ENCODE peak calls at places on chromosomes 6 and 20, in seven cellular contexts. E is breast epithelium, I is transverse colon, B is prostate gland, X is endothelial cell of umbilical vein, V is HCT116, P is suprapubic skin. H is an unnamed sample.

GRCh38 chr6:70849348-70850069 is 107.4 kb downstream of the B3GAT2 start:
- DNase-seq in X (no peak), V (no peak), I (no peak), E (no peak), B (no peak), P (no peak), H (no peak)

GRCh38 chr6:32885698-32886286 is 31.8 kb downstream of the PSMB9 start:
- DNase-seq in V (peak; percentile 72), P (no peak), I (no peak), E (no peak), B (no peak), X (peak; percentile 72), H (no peak)

GRCh38 chr6:108268845-108269244 is 8.0 kb upstream of the SNX3 start:
- DNase-seq in X (no peak), P (no peak), E (no peak), V (no peak), I (no peak), B (no peak), H (no peak)

GRCh38 chr6:125111219-125111983 is 42.2 kb upstream of the TPD52L1 start:
- DNase-seq in X (no peak), P (no peak), I (no peak), E (no peak), V (no peak), B (no peak), H (no peak)

GRCh38 chr20:33926425-33926824 is 67.3 kb upstream of the RALY start:
- DNase-seq in E (no peak), P (no peak), V (no peak), B (no peak), I (no peak), X (no peak), H (no peak)

GRCh38 chr6:80872194-80872950 is 765.9 kb downstream of the BCKDHB start:
- DNase-seq in V (no peak), I (no peak), E (no peak), X (no peak), B (no peak), P (no peak), H (no peak)

GRCh38 chr20:39067526-39068216 is 105.5 kb downstream of the DHX35 start:
- DNase-seq in I (no peak), V (no peak), E (no peak), B (no peak), X (no peak), P (no peak), H (no peak)

GRCh38 chr6:76004202-76004601 is 68.3 kb downstream of the IMPG1 start:
- DNase-seq in B (no peak), P (no peak), I (no peak), X (no peak), E (no peak), V (no peak), H (no peak)

GRCh38 chr20:22905667-22906066 is 129.4 kb upstream of the SSTR4 start:
- DNase-seq in E (no peak), P (no peak), B (no peak), V (no peak), I (no peak), X (no peak), H (peak; percentile 11)

GRCh38 chr6:168410554-168411011 is 30.4 kb upstream of the SMOC2 start:
- DNase-seq in I (no peak), V (no peak), P (peak; percentile 72), B (no peak), X (no peak), E (no peak), H (no peak)

GRCh38 chr20:35000922-35001595 is 45.4 kb downstream of the MYH7B start:
- DNase-seq in V (no peak), B (no peak), P (no peak), I (no peak), X (no peak), E (no peak), H (no peak)

GRCh38 chr6:18253635-18254034 is 10.7 kb downstream of the DEK start:
- DNase-seq in X (no peak), B (no peak), P (no peak), I (no peak), E (no peak), V (no peak), H (no peak)

GRCh38 chr6:33746036-33746600 is 587 bp downstream of the IP6K3 start:
- DNase-seq in I (peak; percentile 58), P (no peak), V (no peak), E (no peak), B (no peak), X (no peak), H (no peak)

GRCh38 chr6:85405853-85406198 is 44.1 kb upstream of the NT5E start:
- DNase-seq in V (no peak), B (no peak), X (peak; percentile 16), I (no peak), P (no peak), E (no peak), H (no peak)

GRCh38 chr20:38346247-38346651 is at the start of gene LBP:
- DNase-seq in I (no peak), B (no peak), P (no peak), X (no peak), V (no peak), E (no peak), H (no peak)

GRCh38 chr20:57384486-57384885 is 6.7 kb upstream of the RBM38 start:
- DNase-seq in X (no peak), V (no peak), E (no peak), I (no peak), B (no peak), P (peak; percentile 70), H (no peak)

GRCh38 chr6:87237804-87238203 is 82.4 kb downstream of the ZNF292 start:
- DNase-seq in E (no peak), I (no peak), B (no peak), X (peak; percentile 30), V (peak; percentile 18), P (no peak), H (no peak)

GRCh38 chr20:47791084-47791599 is 5.9 kb upstream of the SULF2 start:
- DNase-seq in V (no peak), E (no peak), B (no peak), I (no peak), X (no peak), P (no peak), H (no peak)

GRCh38 chr20:47788741-47789080 is 3.4 kb upstream of the SULF2 start:
- DNase-seq in P (no peak), B (no peak), E (no peak), V (no peak), I (no peak), X (no peak), H (no peak)

GRCh38 chr20:47792021-47792618 is 6.8 kb upstream of the SULF2 start:
- DNase-seq in E (peak; percentile 67), I (peak; percentile 37), B (peak; percentile 77), P (no peak), X (peak; percentile 75), V (no peak), H (no peak)

GRCh38 chr20:47789081-47789998 is 4.1 kb upstream of the SULF2 start:
- DNase-seq in P (no peak), B (no peak), X (no peak), V (no peak), E (no peak), I (no peak), H (no peak)

DNA sequence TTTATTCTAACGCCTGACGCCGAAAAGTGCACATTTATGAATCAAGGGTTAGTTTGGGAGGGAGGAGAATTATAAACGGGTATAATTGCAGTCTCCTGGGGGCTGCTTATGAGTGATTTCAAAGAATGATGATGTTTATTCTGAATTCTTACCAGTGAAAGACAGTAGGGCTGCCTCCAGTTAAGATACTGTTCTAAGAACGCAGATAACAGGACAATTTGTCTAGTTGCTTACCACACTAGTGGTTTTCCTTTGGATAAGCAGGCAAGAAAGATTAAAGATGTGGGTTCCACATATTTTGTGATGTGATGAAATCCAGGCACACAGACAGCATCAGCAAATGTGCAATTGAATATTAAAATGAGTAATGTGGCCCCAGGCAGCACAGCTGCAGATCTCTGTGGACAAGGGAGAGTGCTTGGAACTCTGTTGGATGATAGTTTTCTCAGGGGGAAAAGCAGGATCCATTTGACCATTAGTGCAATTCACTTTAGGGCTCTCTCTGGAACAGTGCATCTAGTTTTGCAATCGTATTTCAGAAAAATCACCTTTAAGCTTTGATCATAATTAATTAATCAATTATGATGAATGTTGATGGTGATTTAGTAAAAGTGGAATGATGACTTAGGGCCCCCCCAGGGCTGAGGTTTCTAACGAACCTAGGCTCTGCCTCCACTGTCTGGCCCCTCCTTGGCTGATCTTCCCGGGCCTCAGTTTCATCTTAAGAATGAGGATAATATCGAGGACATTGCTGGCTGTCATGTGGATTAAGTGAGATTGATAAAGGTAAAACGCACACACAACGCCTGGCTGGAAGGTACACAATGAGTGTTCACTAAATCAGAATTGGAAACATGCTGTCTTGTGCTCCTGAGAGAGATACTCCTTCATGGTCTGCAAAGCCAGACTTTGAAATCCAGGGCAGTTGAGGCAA is 5.0 kb upstream of the SULF2 start:
- DNase-seq in B (no peak), I (no peak), P (no peak), X (no peak), V (no peak), E (no peak), H (no peak)
- TF ChIP-seq POLR2AphosphoS5 in B (no peak), I (peak; percentile 62), P (no peak), X (no peak), V (no peak), E (peak; percentile 18), H (no peak)

DNA sequence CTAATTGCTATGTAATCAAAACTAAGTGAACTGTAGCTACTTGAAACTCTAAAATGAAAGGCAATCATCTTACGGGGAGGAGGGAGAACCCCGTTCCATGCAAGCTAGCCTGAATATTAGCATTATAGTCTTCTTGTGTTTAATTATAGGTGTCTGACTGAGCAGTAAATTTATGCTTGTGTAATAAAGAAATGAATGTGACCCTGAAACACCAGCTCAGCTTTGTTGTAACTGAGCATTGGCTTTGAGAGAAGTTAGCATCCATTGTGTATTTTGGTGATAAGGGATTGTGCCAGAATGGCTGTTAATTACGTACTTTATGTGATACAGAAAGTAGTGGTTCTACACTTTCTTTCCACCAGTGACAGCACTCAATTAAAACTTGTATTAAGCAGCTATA is 86.9 kb downstream of the QKI start:
- DNase-seq in B (no peak), I (no peak), V (no peak), P (no peak), X (no peak), E (no peak), H (no peak)
- TF ChIP-seq POLR2A in B (no peak), I (no peak), V (no peak), P (no peak), X (no peak), E (no peak), H (no peak)

GRCh38 chr20:46352370-46352938 is 44.2 kb upstream of the CDH22 start:
- DNase-seq in X (no peak), E (no peak), V (no peak), P (no peak), B (no peak), I (no peak), H (no peak)
- TF ChIP-seq POLR2AphosphoS5 in X (no peak), E (no peak), V (peak; percentile 9), P (no peak), B (no peak), I (no peak), H (no peak)

DNA sequence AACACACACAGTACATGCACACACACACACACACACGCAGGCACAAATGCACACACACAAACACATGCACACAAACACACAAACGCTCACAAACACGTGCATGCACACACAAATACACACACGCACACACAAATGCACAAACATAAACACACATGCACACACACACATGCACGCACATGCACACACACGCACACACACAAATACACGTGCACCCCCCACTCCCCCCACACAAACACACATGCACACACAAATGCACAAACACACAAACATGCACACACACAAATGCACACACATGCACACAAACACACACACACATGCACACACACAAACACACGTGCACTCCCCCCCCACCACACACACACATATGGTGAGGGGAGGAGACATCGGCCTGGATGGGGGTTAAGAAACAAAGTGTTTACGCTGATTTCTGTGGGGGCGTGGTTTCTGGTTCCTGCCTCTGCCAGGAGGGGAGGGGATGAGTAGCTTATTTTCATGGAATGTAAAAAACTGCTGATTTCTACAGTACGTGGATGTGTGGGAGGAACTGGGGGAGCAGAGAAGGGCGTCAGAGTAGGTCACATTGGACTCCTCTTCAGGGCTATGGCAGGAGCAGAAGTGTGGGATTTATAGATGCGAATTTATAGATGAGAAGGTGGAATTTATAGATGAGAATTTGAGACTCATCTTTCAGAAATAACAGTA is 607.2 kb downstream of the QKI start:
- DNase-seq in I (no peak), V (no peak), X (no peak), E (no peak), P (no peak), B (no peak), H (no peak)
- TF ChIP-seq POLR2A in I (no peak), V (no peak), X (no peak), E (no peak), P (no peak), B (no peak), H (no peak)